ENCODE peak calls at places on chromosomes 2 and 18, in eight cellular contexts. F is mucosa of gallbladder; S is naive B cell; A is NCI-H748 treated with DMSO at 0.1 percent for 48 hours; Q is activated naive CD4-positive, alpha-beta T cell; Y is SK-N-DZ; G is globus pallidus; R is A549. H is an unnamed sample.

GRCh38 chr18:30632058-30632718 is 410.4 kb downstream of the DSC3 start:
- DNase-seq in F (no peak), S (no peak), A (no peak), Q (no peak), Y (no peak), G (no peak), R (no peak), H (no peak)

GRCh38 chr2:24915796-24916195 is 4.2 kb downstream of the ADCY3 start:
- DNase-seq in F (no peak), S (no peak), A (no peak), Q (no peak), Y (no peak), G (no peak), R (no peak), H (no peak)

GRCh38 chr2:233436691-233437438 is 82.6 kb downstream of the DGKD start:
- DNase-seq in F (no peak), S (no peak), A (no peak), Q (no peak), Y (no peak), G (no peak), R (no peak), H (no peak)

GRCh38 chr2:26933638-26934334 is 36.7 kb upstream of the MAPRE3 start:
- DNase-seq in F (no peak), S (no peak), A (no peak), Q (no peak), Y (no peak), G (no peak), R (no peak), H (no peak)

GRCh38 chr2:108444941-108445840 is 3.8 kb upstream of the GCC2 start:
- DNase-seq in F (no peak), S (no peak), A (no peak), Q (no peak), Y (peak), G (no peak), R (no peak), H (no peak)

GRCh38 chr2:46632349-46632748 is 153.0 kb downstream of the TMEM247 start:
- DNase-seq in F (no peak), S (peak), A (peak), Q (no peak), Y (peak), G (peak), R (peak), H (no peak)

GRCh38 chr2:84925724-84926376 is 20.4 kb downstream of the TMSB10 start:
- DNase-seq in F (peak), S (peak), A (peak), Q (peak), Y (peak), G (peak), R (peak), H (peak)

GRCh38 chr2:162473-163135 is 101.2 kb downstream of the SH3YL1 start:
- DNase-seq in F (no peak), S (no peak), A (no peak), Q (no peak), Y (no peak), G (no peak), R (no peak), H (peak)

GRCh38 chr2:218879881-218880748 is 537 bp upstream of the WNT10A start:
- DNase-seq in F (peak), S (peak), A (no peak), Q (peak), Y (no peak), G (no peak), R (no peak), H (peak)

GRCh38 chr2:101037161-101037755 is 35.2 kb downstream of the RPL31 start:
- DNase-seq in F (no peak), S (no peak), A (no peak), Q (no peak), Y (no peak), G (no peak), R (no peak), H (no peak)

GRCh38 chr2:61928816-61929471 is 23.5 kb downstream of the COMMD1 start:
- DNase-seq in F (no peak), S (no peak), A (no peak), Q (no peak), Y (no peak), G (no peak), R (no peak), H (no peak)

GRCh38 chr2:164937864-164938401 is 17.4 kb downstream of the SLC38A11 start:
- DNase-seq in F (peak), S (no peak), A (no peak), Q (no peak), Y (no peak), G (no peak), R (no peak), H (peak)

GRCh38 chr2:216865658-216866057 is 5.8 kb upstream of the TNP1 start:
- DNase-seq in F (no peak), S (no peak), A (no peak), Q (no peak), Y (no peak), G (no peak), R (no peak), H (no peak)

GRCh38 chr2:134842930-134843490 is 4.6 kb downstream of the ACMSD start:
- DNase-seq in F (peak), S (no peak), A (peak), Q (no peak), Y (no peak), G (no peak), R (no peak), H (no peak)

GRCh38 chr2:98585386-98585785 is 22.9 kb downstream of the COA5 start:
- DNase-seq in F (no peak), S (no peak), A (no peak), Q (no peak), Y (no peak), G (no peak), R (no peak), H (no peak)

H was measured in colonic mucosa.